ENCODE peak calls at places on chromosome 11, in seven cellular contexts. H is PC-3, P is A673, A is H9, R is breast epithelium, J is foreskin keratinocyte, I is mucosa of descending colon. T is an unnamed sample.
A peak's percentile ranks its signal among the peaks of the same experiment; 100 is the strongest.

GRCh38 chr11:117933930-117934329 is 4.7 kb upstream of the TMPRSS13 start:
- DNase-seq in P (no peak), A (peak; percentile 40), H (no peak), R (no peak), I (no peak), J (no peak), T (no peak)

GRCh38 chr11:86636275-86636674 is 36.1 kb downstream of the ME3 start:
- DNase-seq in I (no peak), J (no peak), R (no peak), A (no peak), P (no peak), H (no peak), T (no peak)

GRCh38 chr11:93039841-93040240 is 70.4 kb downstream of the MTNR1B start:
- DNase-seq in H (no peak), P (no peak), J (no peak), I (no peak), R (no peak), A (no peak), T (no peak)

GRCh38 chr11:118742304-118742703 is 48.7 kb downstream of the DDX6 start:
- DNase-seq in H (no peak), R (no peak), I (no peak), A (no peak), J (no peak), P (no peak), T (no peak)

GRCh38 chr11:12279672-12280108 is 97.7 kb upstream of the PARVA start:
- DNase-seq in A (peak; percentile 17), I (no peak), J (no peak), H (no peak), P (no peak), R (no peak), T (no peak)

GRCh38 chr11:36976740-36977139 is 378.7 kb upstream of the RAG2 start:
- DNase-seq in P (no peak), A (no peak), J (no peak), H (no peak), R (no peak), I (no peak), T (peak; percentile 75)

GRCh38 chr11:86509579-86509978 is 134.9 kb downstream of the CCDC81 start:
- DNase-seq in R (no peak), P (no peak), I (no peak), H (peak; percentile 66), J (no peak), A (no peak), T (no peak)

GRCh38 chr11:68757711-68758110 is 6.4 kb upstream of the TESMIN start:
- DNase-seq in P (no peak), I (no peak), R (no peak), J (no peak), A (no peak), H (no peak), T (no peak)

GRCh38 chr11:66559141-66559861 is 9.1 kb downstream of the CTSF start:
- DNase-seq in I (peak; percentile 41), P (no peak), R (no peak), H (no peak), J (no peak), A (peak; percentile 67), T (peak; percentile 80)

GRCh38 chr11:8080674-8081590 is at the start of gene TUB:
- DNase-seq in H (no peak), P (peak; percentile 2), R (no peak), I (no peak), J (no peak), A (peak; percentile 57), T (peak; percentile 54)

GRCh38 chr11:92122561-92122960 is 102.1 kb upstream of the FAT3 start:
- DNase-seq in J (no peak), P (no peak), H (peak; percentile 21), I (no peak), R (no peak), A (no peak), T (no peak)

GRCh38 chr11:91404344-91404743 is 820.3 kb upstream of the FAT3 start:
- DNase-seq in I (no peak), R (no peak), P (no peak), J (no peak), A (no peak), H (no peak), T (no peak)

GRCh38 chr11:70067591-70068341 is 10.4 kb upstream of the ANO1 start:
- DNase-seq in P (no peak), I (no peak), H (peak; percentile 90), J (no peak), A (peak; percentile 68), R (peak; percentile 73), T (peak; percentile 27)

GRCh38 chr11:32838505-32839274 is 9.0 kb downstream of the PRRG4 start:
- DNase-seq in J (peak; percentile 91), I (no peak), P (peak; percentile 89), A (no peak), R (no peak), H (peak; percentile 81), T (no peak)

GRCh38 chr11:38460901-38461300 is 1862.9 kb upstream of the RAG2 start:
- DNase-seq in A (no peak), I (no peak), P (peak; percentile 98), H (peak; percentile 88), R (peak; percentile 35), J (no peak), T (peak; percentile 78)

GRCh38 chr11:106552694-106553203 is 465.5 kb downstream of the GUCY1A2 start:
- DNase-seq in H (no peak), I (no peak), A (peak; percentile 70), R (no peak), P (peak; percentile 10), J (no peak), T (peak; percentile 7)

GRCh38 chr11:120432056-120433018 is 79.2 kb upstream of the GRIK4 start:
- DNase-seq in H (peak; percentile 100), A (no peak), I (no peak), J (peak; percentile 92), R (peak; percentile 50), P (peak; percentile 92), T (no peak)

GRCh38 chr11:12174145-12175143 is 64.1 kb downstream of the MICAL2 start:
- DNase-seq in A (no peak), I (no peak), R (no peak), H (peak; percentile 66), P (no peak), J (peak; percentile 81), T (no peak)

GRCh38 chr11:118222437-118222836 is 2.4 kb downstream of the JAML start:
- DNase-seq in I (no peak), H (no peak), P (no peak), J (no peak), R (no peak), A (no peak), T (no peak)

GRCh38 chr11:122696662-122697061 is 41.1 kb downstream of the UBASH3B start:
- DNase-seq in J (no peak), P (no peak), I (no peak), H (no peak), R (no peak), A (no peak), T (no peak)

GRCh38 chr11:122698390-122698789 is 42.9 kb downstream of the UBASH3B start:
- DNase-seq in H (no peak), I (no peak), A (no peak), J (no peak), P (no peak), R (no peak), T (no peak)

GRCh38 chr11:122692444-122692843 is 36.9 kb downstream of the UBASH3B start:
- DNase-seq in A (no peak), P (no peak), H (no peak), I (no peak), J (no peak), R (peak; percentile 26), T (no peak)

GRCh38 chr11:122697636-122698167 is 42.2 kb downstream of the UBASH3B start:
- DNase-seq in A (no peak), P (peak; percentile 92), R (no peak), I (no peak), J (peak; percentile 87), H (peak; percentile 79), T (no peak)

DNA sequence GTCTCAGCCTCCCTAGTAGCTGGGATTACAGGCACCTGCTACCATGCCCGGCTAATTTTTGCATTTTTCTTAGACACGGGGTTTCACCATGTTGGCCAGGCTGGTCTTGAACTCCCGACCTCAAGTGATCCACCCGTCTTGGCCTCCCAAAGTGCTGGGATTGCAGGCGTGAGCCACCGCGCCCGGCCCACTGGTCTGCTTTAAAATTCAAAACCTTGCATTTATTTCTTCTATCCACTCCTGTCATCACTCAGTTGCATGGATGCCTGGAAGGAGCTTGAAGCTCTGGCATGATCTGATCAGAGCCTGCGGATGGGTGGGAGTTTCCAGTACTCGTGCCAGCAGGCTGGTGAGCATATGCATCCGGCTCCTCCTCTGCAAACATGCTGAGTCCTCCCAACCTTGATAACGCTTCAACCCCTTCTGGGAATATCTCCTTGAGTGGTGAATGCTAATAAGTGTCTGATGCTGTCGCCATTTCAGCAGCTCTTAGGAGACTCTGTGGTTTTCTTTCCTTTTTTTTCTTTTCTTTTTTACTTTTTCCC is 39.6 kb downstream of the UBASH3B start:
- DNase-seq in I (no peak), P (no peak), A (no peak), R (no peak), H (no peak), J (no peak), T (no peak)
- H3K4me1 ChIP-seq in I (no peaks in the 10 kb centered on the region), P (peaks cover 37% of the 10 kb centered on the region), A (peaks cover 6% of the 10 kb centered on the region), R (no peaks in the 10 kb centered on the region), H (peaks cover 11% of the 10 kb centered on the region), J (peaks cover 8% of the 10 kb centered on the region), T (no peaks in the 10 kb centered on the region)

DNA sequence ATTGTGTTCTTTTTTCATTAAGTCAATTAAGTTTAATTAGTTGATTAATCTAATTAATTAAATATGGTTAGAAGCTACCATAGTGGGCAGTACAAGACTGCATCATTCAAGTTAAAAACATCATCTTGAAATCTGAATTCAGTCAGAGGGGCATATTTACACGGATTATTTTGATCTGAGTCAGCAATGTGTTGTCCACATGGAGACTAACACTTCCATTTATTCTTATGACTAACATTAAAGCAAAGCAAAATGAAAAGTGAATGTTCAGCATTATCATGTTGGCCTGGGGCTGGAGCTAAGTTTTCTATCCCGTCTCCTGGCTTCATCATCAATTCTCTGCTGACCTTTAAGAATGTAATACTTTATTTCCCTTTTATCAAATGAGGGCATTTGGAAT is 17.3 kb downstream of the FLI1 start:
- DNase-seq in J (no peak), P (no peak), I (no peak), H (peak; percentile 88), R (no peak), A (no peak), T (no peak)
- H3K4me1 ChIP-seq in J (peaks cover 8% of the 10 kb centered on the region), P (no peaks in the 10 kb centered on the region), I (peaks cover 3% of the 10 kb centered on the region), H (peaks cover 53% of the 10 kb centered on the region), R (no peaks in the 10 kb centered on the region), A (peaks cover 14% of the 10 kb centered on the region), T (peaks cover 5% of the 10 kb centered on the region)

GRCh38 chr11:65442952-65443351 is 20.4 kb downstream of the NEAT1 start:
- DNase-seq in I (no peak), P (no peak), R (no peak), A (no peak), H (peak; percentile 2), J (no peak), T (no peak)
- H3K4me1 ChIP-seq in I (peaks cover 5% of the 10 kb centered on the region), P (no peaks in the 10 kb centered on the region), R (peaks cover 24% of the 10 kb centered on the region), A (no peaks in the 10 kb centered on the region), H (no peaks in the 10 kb centered on the region), J (peaks cover 5% of the 10 kb centered on the region), T (peaks cover 4% of the 10 kb centered on the region)

GRCh38 chr11:2386591-2386990 is 9.5 kb downstream of the CD81 start:
- DNase-seq in H (no peak), J (no peak), I (no peak), A (no peak), R (no peak), P (no peak), T (no peak)
- H3K4me1 ChIP-seq in H (no peaks in the 10 kb centered on the region), J (peaks cover 15% of the 10 kb centered on the region), I (peaks cover 55% of the 10 kb centered on the region), A (no peaks in the 10 kb centered on the region), R (peaks cover 77% of the 10 kb centered on the region), P (no peaks in the 10 kb centered on the region), T (peaks cover 48% of the 10 kb centered on the region)

GRCh38 chr11:62933285-62933684 is 12.1 kb upstream of the CHRM1 start:
- DNase-seq in H (no peak), J (no peak), A (no peak), I (no peak), R (no peak), P (no peak), T (no peak)
- H3K4me1 ChIP-seq in H (no peaks in the 10 kb centered on the region), J (no peaks in the 10 kb centered on the region), A (no peaks in the 10 kb centered on the region), I (no peaks in the 10 kb centered on the region), R (no peaks in the 10 kb centered on the region), P (no peaks in the 10 kb centered on the region), T (no peaks in the 10 kb centered on the region)

T was measured in right cardiac atrium.